ENCODE peak calls at places on chromosomes 13 and 19, in ten cellular contexts. C, Z, Q, J, R, L, W, N, K and S are unnamed samples.

GRCh38 chr19:55641376-55642152 is 762 bp downstream of the ZNF580 start:
- DNase-seq in C (no peak), Z (peak; percentile 74), Q (no peak), J (no peak), R (no peak), L (no peak), W (no peak), N (peak; percentile 62), K (no peak), S (no peak)

GRCh38 chr19:49581007-49581508 is at the start of gene PRRG2:
- DNase-seq in C (no peak), Z (peak; percentile 53), Q (no peak), J (no peak), R (no peak), L (no peak), W (no peak), N (no peak), K (no peak), S (no peak)

GRCh38 chr19:5214371-5214770 is 126.2 kb downstream of the PTPRS start:
- DNase-seq in C (no peak), Z (no peak), Q (no peak), J (no peak), R (no peak), L (no peak), W (no peak), N (no peak), K (no peak), S (no peak)

GRCh38 chr19:41206926-41207750 is 11.9 kb upstream of the AXL start:
- DNase-seq in C (no peak), Z (no peak), Q (no peak), J (no peak), R (no peak), L (no peak), W (no peak), N (no peak), K (no peak), S (no peak)

GRCh38 chr13:104592127-104592526 is 1525.9 kb upstream of the SLC10A2 start:
- DNase-seq in C (no peak), Z (no peak), Q (no peak), J (no peak), R (peak; percentile 42), L (no peak), W (no peak), N (no peak), K (no peak), S (no peak)

GRCh38 chr13:91346848-91347211 is 657 bp upstream of the MIR17HG start:
- DNase-seq in C (no peak), Z (peak; percentile 90), Q (no peak), J (peak; percentile 12), R (no peak), L (no peak), W (peak; percentile 50), N (peak; percentile 45), K (peak; percentile 30), S (no peak)

GRCh38 chr13:110640591-110641029 is 25.3 kb downstream of the NAXD start:
- DNase-seq in C (no peak), Z (no peak), Q (no peak), J (no peak), R (no peak), L (no peak), W (no peak), N (no peak), K (no peak), S (no peak)

GRCh38 chr19:46841458-46842083 is 9.1 kb downstream of the AP2S1 start:
- DNase-seq in C (no peak), Z (no peak), Q (no peak), J (no peak), R (no peak), L (no peak), W (no peak), N (peak; percentile 22), K (no peak), S (no peak)

GRCh38 chr13:110471833-110472162 is 89.7 kb downstream of the RAB20 start:
- DNase-seq in C (no peak), Z (no peak), Q (no peak), J (no peak), R (no peak), L (peak; percentile 59), W (no peak), N (no peak), K (no peak), S (no peak)

GRCh38 chr13:49859568-49859967 is 67.1 kb upstream of the KPNA3 start:
- DNase-seq in C (no peak), Z (no peak), Q (peak; percentile 85), J (no peak), R (peak; percentile 72), L (no peak), W (no peak), N (no peak), K (no peak), S (no peak)

GRCh38 chr13:76856141-76856571 is 30.0 kb downstream of the KCTD12 start:
- DNase-seq in C (no peak), Z (no peak), Q (peak; percentile 54), J (no peak), R (peak; percentile 55), L (no peak), W (no peak), N (no peak), K (no peak), S (no peak)